ENCODE peak calls at places on chromosomes 7 and 10, in five cellular contexts. J is endodermal cell, E is A549, C is psoas muscle, X is SJSA1. N is an unnamed sample.

GRCh38 chr10:62658516-62658915 is 146.0 kb upstream of the ADO start:
- DNase-seq in J (no peak), E (no peak), C (no peak), X (no peak), N (no peak)

GRCh38 chr10:70306168-70306705 is 22.4 kb upstream of the NPFFR1 start:
- DNase-seq in J (no peak), E (no peak), C (no peak), X (no peak), N (no peak)

GRCh38 chr10:71998840-71999194 is 34.6 kb downstream of the CHST3 start:
- DNase-seq in J (peak; percentile 52), E (peak; percentile 60), C (peak; percentile 85), X (peak; percentile 80), N (no peak)

GRCh38 chr7:126750207-126750911 is 502.4 kb downstream of the GRM8 start:
- DNase-seq in J (no peak), E (no peak), C (no peak), X (no peak), N (no peak)

GRCh38 chr10:6140141-6140841 is 51.5 kb downstream of the RBM17 start:
- DNase-seq in J (peak; percentile 78), E (no peak), C (no peak), X (no peak), N (no peak)

GRCh38 chr10:14665304-14665703 is 109.4 kb downstream of the FAM107B start:
- DNase-seq in J (no peak), E (peak; percentile 51), C (no peak), X (no peak), N (no peak)

GRCh38 chr7:88452648-88453047 is 146.0 kb upstream of the STEAP4 start:
- DNase-seq in J (no peak), E (no peak), C (no peak), X (no peak), N (no peak)

GRCh38 chr7:5595545-5596045 is 172.0 kb upstream of the TNRC18 start:
- DNase-seq in J (peak; percentile 75), E (peak; percentile 54), C (no peak), X (peak; percentile 59), N (no peak)

GRCh38 chr7:74338366-74339108 is 49.3 kb downstream of the CLIP2 start:
- DNase-seq in J (no peak), E (no peak), C (no peak), X (no peak), N (no peak)

GRCh38 chr10:89283174-89283987 is 18.5 kb upstream of the IFIT2 start:
- DNase-seq in J (no peak), E (no peak), C (no peak), X (peak; percentile 56), N (no peak)

GRCh38 chr7:118217068-118217715 is 7.3 kb upstream of the ANKRD7 start:
- DNase-seq in J (no peak), E (no peak), C (no peak), X (no peak), N (no peak)

GRCh38 chr7:118218413-118219156 is 5.9 kb upstream of the ANKRD7 start:
- DNase-seq in J (no peak), E (no peak), C (no peak), X (no peak), N (no peak)

GRCh38 chr7:118219157-118219512 is 5.4 kb upstream of the ANKRD7 start:
- DNase-seq in J (no peak), E (no peak), C (no peak), X (no peak), N (no peak)

GRCh38 chr7:118214051-118214832 is 10.3 kb upstream of the ANKRD7 start:
- DNase-seq in J (no peak), E (peak; percentile 80), C (peak; percentile 85), X (peak; percentile 49), N (no peak)

GRCh38 chr7:118214833-118215182 is 9.7 kb upstream of the ANKRD7 start:
- DNase-seq in J (no peak), E (no peak), C (no peak), X (no peak), N (no peak)
- H3K27ac ChIP-seq in J (no peak overlapping the region), E (peak overlapping the region; percentile 82), C (peak overlapping the region; percentile 39), X (no peak overlapping the region), N (no peak overlapping the region)

GRCh38 chr10:21174670-21175495 is 277.8 kb upstream of the NEBL start:
- DNase-seq in J (peak; percentile 69), E (no peak), C (no peak), X (no peak), N (peak; percentile 48)
- H3K27ac ChIP-seq in J (no peak overlapping the region), E (peak overlapping the region; percentile 94), C (no peak overlapping the region), X (no peak overlapping the region), N (peak overlapping the region; percentile 90)

GRCh38 chr10:34183397-34183796 is 631.7 kb downstream of the PARD3 start:
- DNase-seq in J (peak; percentile 80), E (no peak), C (no peak), X (no peak), N (no peak)
- H3K27ac ChIP-seq in J (no peak overlapping the region), E (no peak overlapping the region), C (no peak overlapping the region), X (no peak overlapping the region), N (no peak overlapping the region)

GRCh38 chr10:114176511-114176910 is 2.5 kb upstream of the CCDC186 start:
- DNase-seq in J (no peak), E (no peak), C (no peak), X (no peak), N (no peak)
- H3K27ac ChIP-seq in J (no peak overlapping the region), E (no peak overlapping the region), C (no peak overlapping the region), X (no peak overlapping the region), N (no peak overlapping the region)

GRCh38 chr7:151964951-151965350 is 8.7 kb downstream of the GALNTL5 start:
- DNase-seq in J (no peak), E (no peak), C (peak; percentile 63), X (no peak), N (no peak)

GRCh38 chr7:151963895-151964870 is 7.9 kb downstream of the GALNTL5 start:
- DNase-seq in J (no peak), E (no peak), C (peak; percentile 56), X (no peak), N (no peak)

GRCh38 chr7:151971829-151972228 is 15.6 kb downstream of the GALNTL5 start:
- DNase-seq in J (no peak), E (no peak), C (no peak), X (no peak), N (no peak)

GRCh38 chr7:151968357-151968756 is 12.1 kb downstream of the GALNTL5 start:
- DNase-seq in J (no peak), E (no peak), C (peak; percentile 77), X (no peak), N (no peak)
- H3K27ac ChIP-seq in J (no peak overlapping the region), E (no peak overlapping the region), C (no peak overlapping the region), X (no peak overlapping the region), N (no peak overlapping the region)

GRCh38 chr7:111951027-111951426 is 255.2 kb downstream of the DOCK4 start:
- DNase-seq in J (no peak), E (no peak), C (no peak), X (no peak), N (no peak)
- H3K27ac ChIP-seq in J (no peak overlapping the region), E (no peak overlapping the region), C (no peak overlapping the region), X (no peak overlapping the region), N (no peak overlapping the region)

N was measured in HCT116.